ENCODE peak calls at places on chromosomes 11 and 22, in eight cellular contexts. N is foreskin fibroblast, E is dorsolateral prefrontal cortex, C is heart right ventricle, X is AG04450, V is coronary artery, A is body of pancreas, D is kidney epithelial cell. B is an unnamed sample.

GRCh38 chr11:47071871-47072270 is 104.8 kb downstream of the ARFGAP2 start:
- DNase-seq in N (no peak), E (no peak), C (no peak), X (no peak), V (no peak), A (no peak), D (no peak), B (peak)

GRCh38 chr11:121553806-121554205 is 101.0 kb upstream of the SORL1-AS1 start:
- DNase-seq in N (peak), E (no peak), C (no peak), X (no peak), V (no peak), A (peak), D (no peak), B (peak)

GRCh38 chr11:12701815-12702214 is 27.6 kb downstream of the TEAD1 start:
- DNase-seq in N (peak), E (no peak), C (no peak), X (no peak), V (no peak), A (no peak), D (no peak), B (no peak)

GRCh38 chr11:64007629-64008282 is 21.5 kb downstream of the OTUB1 start:
- DNase-seq in N (peak), E (peak), C (peak), X (no peak), V (no peak), A (peak), D (no peak), B (peak)

GRCh38 chr11:69004411-69005182 is 8.4 kb downstream of the MRGPRF start:
- DNase-seq in N (no peak), E (no peak), C (no peak), X (no peak), V (peak), A (no peak), D (no peak), B (no peak)

GRCh38 chr22:50071432-50072166 is 13.5 kb upstream of the TTLL8 start:
- DNase-seq in N (no peak), E (no peak), C (no peak), X (no peak), V (no peak), A (no peak), D (no peak), B (no peak)

GRCh38 chr11:128615612-128616011 is 28.3 kb upstream of the ETS1 start:
- DNase-seq in N (no peak), E (no peak), C (no peak), X (no peak), V (no peak), A (no peak), D (no peak), B (no peak)

GRCh38 chr11:75245356-75246005 is 4.9 kb downstream of the TPBGL start:
- DNase-seq in N (no peak), E (no peak), C (no peak), X (no peak), V (no peak), A (no peak), D (no peak), B (no peak)

GRCh38 chr11:124791626-124792341 is 8.4 kb downstream of the MSANTD2 start:
- DNase-seq in N (peak), E (no peak), C (no peak), X (no peak), V (no peak), A (no peak), D (no peak), B (no peak)

GRCh38 chr22:42171417-42171816 is 40.8 kb upstream of the CYP2D6 start:
- DNase-seq in N (no peak), E (no peak), C (no peak), X (no peak), V (no peak), A (no peak), D (no peak), B (no peak)

GRCh38 chr11:12853652-12854296 is 155.3 kb upstream of the RASSF10 start:
- DNase-seq in N (peak), E (no peak), C (no peak), X (no peak), V (no peak), A (peak), D (no peak), B (peak)

GRCh38 chr22:43882122-43882767 is 9.6 kb downstream of the PNPLA5 start:
- DNase-seq in N (no peak), E (no peak), C (no peak), X (no peak), V (no peak), A (peak), D (no peak), B (no peak)

GRCh38 chr11:134069426-134069921 is 602 bp downstream of the JAM3 start:
- DNase-seq in N (peak), E (peak), C (peak), X (no peak), V (no peak), A (no peak), D (no peak), B (no peak)

GRCh38 chr22:36425977-36426523 is 38.3 kb upstream of the MYH9 start:
- DNase-seq in N (peak), E (no peak), C (peak), X (no peak), V (no peak), A (no peak), D (no peak), B (no peak)

GRCh38 chr11:37108436-37109204 is 510.6 kb upstream of the RAG2 start:
- DNase-seq in N (no peak), E (no peak), C (no peak), X (no peak), V (no peak), A (no peak), D (no peak), B (peak)

GRCh38 chr11:126968915-126969314 is 31.7 kb downstream of the KIRREL3 start:
- DNase-seq in N (peak), E (no peak), C (no peak), X (no peak), V (no peak), A (no peak), D (no peak), B (no peak)

GRCh38 chr11:117884994-117885393 is 8.5 kb upstream of the FXYD6 start:
- DNase-seq in N (peak), E (no peak), C (no peak), X (peak), V (peak), A (no peak), D (peak), B (peak)

GRCh38 chr11:126863294-126863997 is 137.1 kb downstream of the KIRREL3 start:
- DNase-seq in N (no peak), E (no peak), C (no peak), X (no peak), V (no peak), A (no peak), D (no peak), B (no peak)

GRCh38 chr22:46841528-46841927 is 79.1 kb downstream of the TBC1D22A start:
- DNase-seq in N (peak), E (no peak), C (no peak), X (no peak), V (no peak), A (no peak), D (no peak), B (no peak)

GRCh38 chr22:48477031-48477721 is 1350.5 kb downstream of the BRD1 start:
- DNase-seq in N (no peak), E (no peak), C (peak), X (no peak), V (peak), A (peak), D (no peak), B (no peak)

GRCh38 chr22:49023879-49024774 is 803.5 kb downstream of the BRD1 start:
- DNase-seq in N (no peak), E (no peak), C (no peak), X (no peak), V (no peak), A (no peak), D (no peak), B (no peak)

GRCh38 chr11:132838621-132839020 is 693.7 kb downstream of the OPCML start:
- DNase-seq in N (peak), E (peak), C (no peak), X (no peak), V (no peak), A (no peak), D (no peak), B (no peak)

GRCh38 chr11:118914178-118914918 is 11.4 kb downstream of the BCL9L start:
- DNase-seq in N (no peak), E (peak), C (no peak), X (no peak), V (peak), A (peak), D (no peak), B (no peak)

DNA sequence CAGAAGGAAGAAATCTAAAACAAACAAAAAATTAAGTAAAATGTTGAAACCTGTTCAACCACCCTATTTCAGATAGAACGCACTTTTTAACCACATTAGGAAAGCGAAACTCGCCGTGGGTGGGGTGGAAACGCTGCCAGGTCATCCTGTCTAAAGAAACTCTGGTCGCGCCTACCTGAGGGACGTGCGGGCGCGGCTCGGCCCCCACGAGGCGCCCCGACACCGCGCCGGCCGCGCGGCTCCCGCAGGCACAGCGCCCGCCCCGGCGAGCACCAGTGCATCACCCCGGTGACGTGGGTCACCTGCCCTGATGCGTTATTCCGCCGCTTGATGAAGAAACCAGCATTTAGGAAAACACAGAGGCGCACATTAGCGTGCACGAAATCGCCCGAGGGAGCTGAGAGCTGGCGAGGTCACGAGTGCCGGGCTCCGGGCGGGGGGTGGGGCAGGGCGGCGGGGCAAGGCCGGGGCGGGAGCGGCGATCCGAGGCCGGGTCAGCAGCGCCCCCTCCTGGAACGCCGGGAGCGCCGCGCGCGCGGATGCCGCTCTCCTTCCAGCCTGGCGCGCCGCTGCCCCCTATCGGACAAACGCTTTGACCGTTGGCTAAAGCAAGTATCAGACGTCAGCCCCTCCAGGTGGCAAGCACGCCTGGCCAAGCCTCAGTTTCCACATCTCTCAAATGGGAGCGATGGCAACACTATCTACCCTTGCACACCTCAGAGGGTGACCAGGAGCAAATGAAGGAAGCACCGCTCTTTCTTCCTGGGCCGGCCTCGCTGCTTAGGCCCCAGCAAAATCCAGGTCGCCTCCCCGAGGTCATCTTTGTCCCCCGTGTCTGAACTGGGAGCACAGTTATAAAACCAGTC is 15.7 kb upstream of the SNX32 start:
- DNase-seq in N (peak), E (peak), C (peak), X (peak), V (peak), A (peak), D (peak), B (peak)
- TF ChIP-seq CTCF in N (peak), E (peak), C (peak), X (peak), V (peak), A (peak), D (peak), B (peak)

GRCh38 chr11:61589961-61590360 is 9.1 kb upstream of the SYT7 start:
- DNase-seq in N (no peak), E (no peak), C (no peak), X (no peak), V (no peak), A (no peak), D (no peak), B (no peak)

GRCh38 chr11:61585115-61585514 is 4.2 kb upstream of the SYT7 start:
- DNase-seq in N (no peak), E (no peak), C (no peak), X (no peak), V (no peak), A (no peak), D (no peak), B (no peak)

GRCh38 chr11:61587951-61588695 is 7.2 kb upstream of the SYT7 start:
- DNase-seq in N (peak), E (no peak), C (peak), X (no peak), V (no peak), A (peak), D (no peak), B (no peak)

GRCh38 chr11:61586792-61587430 is 6.0 kb upstream of the SYT7 start:
- DNase-seq in N (no peak), E (no peak), C (no peak), X (no peak), V (no peak), A (no peak), D (no peak), B (no peak)

DNA sequence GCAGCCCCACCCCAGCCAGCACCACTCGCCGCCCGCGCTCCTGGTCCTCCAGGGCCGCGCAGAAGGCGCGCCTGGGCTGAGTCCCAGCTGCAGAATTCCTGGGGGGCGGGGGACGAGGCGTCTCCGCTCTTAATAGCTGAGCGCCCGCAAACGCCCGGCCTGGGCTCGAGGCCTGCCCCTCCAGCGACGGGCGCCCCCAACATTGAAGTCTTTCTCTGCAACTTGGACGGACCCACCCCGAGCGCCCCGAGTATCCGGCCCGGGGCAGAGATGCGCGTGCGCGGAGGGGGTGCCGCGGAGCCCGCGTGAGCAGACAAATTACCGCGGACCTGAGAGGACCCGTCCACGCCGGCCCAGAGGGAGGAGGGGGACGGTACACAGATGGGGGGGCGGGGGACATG is 6.7 kb upstream of the SYT7 start:
- DNase-seq in N (peak), E (peak), C (peak), X (no peak), V (no peak), A (peak), D (no peak), B (peak)
- H3K4me3 ChIP-seq in N (peak), E (peak), C (peak), X (peak), V (peak), A (peak), D (peak), B (peak)

DNA sequence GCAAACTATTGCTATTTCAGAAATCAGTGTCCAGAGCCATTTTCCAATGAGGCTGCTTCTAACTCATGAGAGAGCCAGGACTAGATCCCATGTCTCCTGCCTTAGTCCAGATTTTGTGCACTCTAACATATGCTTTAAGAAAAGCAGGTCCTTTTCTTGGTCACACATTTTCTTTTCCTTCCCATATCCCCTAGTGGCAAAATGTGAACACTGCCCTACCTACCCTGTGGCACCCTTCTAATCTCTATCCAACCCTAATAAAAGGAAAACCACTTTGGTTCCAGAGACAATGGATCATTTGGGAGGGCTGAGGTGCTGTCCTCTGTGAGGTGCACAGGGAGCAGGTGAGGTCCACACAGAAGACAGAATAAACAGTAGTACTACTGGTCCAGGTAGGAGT is 72.0 kb upstream of the DDI1 start:
- DNase-seq in N (no peak), E (no peak), C (no peak), X (no peak), V (no peak), A (no peak), D (no peak), B (no peak)
- TF ChIP-seq CTCF in N (no peak), E (no peak), C (no peak), X (peak), V (no peak), A (no peak), D (no peak), B (no peak)

GRCh38 chr11:14357843-14358728 is 897 bp downstream of the RRAS2 start:
- DNase-seq in N (peak), E (no peak), C (peak), X (no peak), V (peak), A (peak), D (no peak), B (peak)
- H3K4me3 ChIP-seq in N (peak), E (peak), C (peak), X (peak), V (peak), A (peak), D (peak), B (peak)

DNA sequence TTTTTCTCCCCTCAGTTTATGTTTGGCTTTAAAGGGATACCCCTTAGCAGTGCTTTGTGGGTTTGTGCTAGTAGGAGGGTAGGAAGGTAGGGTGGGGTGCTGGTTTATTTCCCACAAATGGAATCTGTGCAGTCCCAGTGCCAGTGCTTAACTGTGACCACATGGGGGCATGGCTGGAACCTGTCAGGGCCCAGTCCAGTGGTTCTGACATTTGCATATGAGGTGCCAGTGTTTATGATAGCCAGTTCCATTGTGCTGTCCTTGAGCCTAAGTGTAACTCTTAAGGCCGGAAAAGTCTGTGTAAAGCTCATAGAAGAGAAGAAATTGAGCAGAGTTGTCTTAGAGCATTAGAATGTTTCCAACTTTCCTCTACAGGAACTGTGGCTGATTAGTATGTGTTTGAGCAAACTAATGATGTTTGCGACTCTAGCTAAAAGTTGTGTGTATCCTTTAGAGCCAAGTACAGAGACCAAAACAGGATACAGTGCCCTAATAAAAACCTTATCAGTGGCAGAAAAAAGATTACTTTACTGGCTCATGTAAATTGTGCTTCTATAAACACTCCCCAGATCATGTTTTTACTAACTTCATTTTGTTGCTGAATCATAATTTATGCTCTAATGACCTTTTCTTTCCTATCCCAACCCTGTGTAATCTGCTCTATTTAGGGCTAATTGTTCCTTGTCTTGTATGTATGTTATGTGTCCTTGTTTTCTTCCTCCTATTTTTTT is 38.1 kb downstream of the DIXDC1 start:
- DNase-seq in N (peak), E (peak), C (peak), X (no peak), V (no peak), A (peak), D (no peak), B (no peak)
- TF ChIP-seq CTCF in N (peak), E (peak), C (peak), X (peak), V (peak), A (peak), D (peak), B (peak)

B was measured in fibroblast of the aortic adventitia.